ENCODE peak calls at places on chromosomes 13 and 19, in four cellular contexts. G is A549, Q is K562, P is GM12878. Z is an unnamed sample.

GRCh38 chr19:39768334-39768733 is 10.3 kb upstream of the LEUTX start:
- DNase-seq in P (no peak), Q (no peak), G (no peak), Z (no peak)

GRCh38 chr13:20689291-20689690 is 14.2 kb upstream of the IL17D start:
- DNase-seq in Q (no peak), P (no peak), G (no peak), Z (no peak)

GRCh38 chr13:42355841-42356575 is 84.1 kb downstream of the AKAP11 start:
- DNase-seq in Q (no peak), G (no peak), P (no peak), Z (no peak)

GRCh38 chr19:53308339-53308811 is 25.2 kb upstream of the ZNF845 start:
- DNase-seq in Q (peak), P (no peak), G (no peak), Z (peak)

GRCh38 chr19:46872967-46873366 is 12.2 kb downstream of the ARHGAP35 start:
- DNase-seq in Q (no peak), G (no peak), P (no peak), Z (no peak)

GRCh38 chr19:13039211-13039789 is 44.0 kb downstream of the NFIX start:
- DNase-seq in Q (no peak), G (no peak), P (no peak), Z (no peak)

GRCh38 chr13:35964764-35965163 is 166.4 kb downstream of the DCLK1 start:
- DNase-seq in Q (no peak), P (no peak), G (peak), Z (no peak)

GRCh38 chr13:51330741-51331140 is 8.8 kb upstream of the SERPINE3 start:
- DNase-seq in G (no peak), P (peak), Q (no peak), Z (no peak)

GRCh38 chr19:55210120-55210493 is 806 bp upstream of the PTPRH start:
- DNase-seq in G (peak), P (no peak), Q (no peak), Z (no peak)

GRCh38 chr13:113110852-113111315 is 5.3 kb downstream of the F7 start:
- DNase-seq in P (no peak), Q (no peak), G (no peak), Z (peak)

GRCh38 chr13:42363941-42364612 is 92.1 kb downstream of the AKAP11 start:
- DNase-seq in Q (no peak), P (no peak), G (peak), Z (no peak)

GRCh38 chr13:33611016-33611805 is 206.7 kb upstream of the RFC3 start:
- DNase-seq in Q (no peak), P (no peak), G (no peak), Z (no peak)

GRCh38 chr13:51222510-51223283 is 499 bp downstream of the FAM124A start:
- DNase-seq in P (no peak), Q (no peak), G (peak), Z (no peak)

GRCh38 chr13:90233933-90234672 is 1113.4 kb upstream of the MIR17HG start:
- DNase-seq in P (no peak), Q (no peak), G (no peak), Z (no peak)

GRCh38 chr19:800360-801029 is 3.2 kb downstream of the PTBP1 start:
- DNase-seq in Q (peak), G (no peak), P (no peak), Z (peak)

GRCh38 chr19:48497728-48498575 is 13.7 kb downstream of the LMTK3 start:
- DNase-seq in G (no peak), Q (no peak), P (no peak), Z (peak)

GRCh38 chr13:89686171-89686570 is 1661.3 kb upstream of the MIR17HG start:
- DNase-seq in Q (no peak), P (no peak), G (no peak), Z (no peak)

GRCh38 chr19:42850981-42851717 is 28.4 kb downstream of the PSG1 start:
- DNase-seq in P (no peak), G (peak), Q (no peak), Z (no peak)

GRCh38 chr19:54791476-54791875 is 11.9 kb upstream of the KIR2DL4 start:
- DNase-seq in Q (no peak), P (no peak), G (no peak), Z (no peak)

GRCh38 chr13:32224916-32225315 is 90.2 kb downstream of the ZAR1L start:
- DNase-seq in Q (no peak), G (no peak), P (no peak), Z (no peak)

GRCh38 chr13:18948664-18949488 is 232.7 kb downstream of the TUBA3C start:
- DNase-seq in P (no peak), Q (no peak), G (no peak), Z (no peak)

GRCh38 chr13:44755872-44756271 is 179.7 kb upstream of the TSC22D1 start:
- DNase-seq in Q (no peak), P (no peak), G (no peak), Z (no peak)

GRCh38 chr13:86185636-86186035 is 386.4 kb upstream of the SLITRK6 start:
- DNase-seq in P (no peak), Q (no peak), G (no peak), Z (no peak)

GRCh38 chr19:12786950-12787349 is 4.3 kb upstream of the JUNB start:
- DNase-seq in P (no peak), G (no peak), Q (no peak), Z (no peak)

GRCh38 chr13:74132768-74133656 is 1.2 kb downstream of the KLF12 start:
- DNase-seq in G (peak), P (no peak), Q (no peak), Z (peak)
- TF ChIP-seq MAX in G (no peak), P (no peak), Q (no peak), Z (no peak)

GRCh38 chr13:38879278-38879677 is 111.4 kb downstream of the STOML3 start:
- DNase-seq in Q (no peak), P (no peak), G (no peak), Z (no peak)
- TF ChIP-seq RCOR1 in Q (no peak), P (no peak), G (no peak), Z (no peak)

GRCh38 chr19:36401475-36401874 is 17.0 kb downstream of the ZFP82 start:
- DNase-seq in P (no peak), Q (no peak), G (no peak), Z (no peak)
- H3K4me2 ChIP-seq in P (no peak), Q (no peak), G (no peak), Z (no peak)

DNA sequence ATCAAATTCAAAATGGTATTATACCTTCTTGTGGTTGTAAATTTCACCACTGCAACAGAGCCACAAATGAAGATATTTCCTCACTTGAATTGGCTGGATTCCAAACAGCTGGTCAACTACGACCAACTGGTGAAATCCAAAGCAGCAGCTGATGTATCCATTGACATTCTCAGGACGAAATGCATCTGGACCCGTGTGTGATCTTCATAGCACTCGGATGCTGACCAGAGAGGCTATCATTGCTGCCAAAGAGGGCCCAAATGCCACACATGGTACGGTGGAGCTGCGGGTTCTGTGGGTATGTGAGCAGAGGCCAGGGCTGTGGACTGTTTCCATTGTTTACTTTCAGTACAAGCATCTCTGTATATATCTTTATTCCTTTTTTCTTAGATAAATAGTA is 25.6 kb upstream of the PCCA start:
- DNase-seq in Q (no peak), G (no peak), P (no peak), Z (no peak)
- TF ChIP-seq MAX in Q (no peak), G (no peak), P (no peak), Z (no peak)

DNA sequence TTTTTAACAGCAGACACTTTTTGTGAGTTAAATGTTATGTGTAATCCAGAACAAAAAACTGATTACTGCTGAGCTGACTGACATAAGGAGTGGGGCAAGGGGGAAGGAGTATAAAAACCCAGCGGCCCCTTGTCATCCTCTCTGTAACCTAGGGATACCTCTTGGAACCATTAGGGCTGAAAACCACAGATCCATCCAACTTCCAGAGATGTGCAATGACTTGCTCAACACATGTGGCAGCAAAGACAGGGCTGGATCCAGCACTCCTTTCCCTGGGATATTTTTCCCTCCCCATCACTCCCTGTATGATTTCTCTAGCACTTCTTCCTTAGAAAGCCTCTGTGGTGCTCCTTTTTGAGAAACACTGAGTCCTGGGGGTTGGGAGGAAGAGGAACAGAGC is 219.6 kb downstream of the COG6 start:
- DNase-seq in Q (no peak), G (no peak), P (no peak), Z (no peak)
- TF ChIP-seq RCOR1 in Q (no peak), G (no peak), P (no peak), Z (no peak)

GRCh38 chr13:31018511-31018910 is 86.1 kb downstream of the TEX26 start:
- DNase-seq in G (no peak), P (no peak), Q (no peak), Z (no peak)
- H3K4me2 ChIP-seq in G (no peak), P (no peak), Q (no peak), Z (no peak)

Z was measured in SK-N-SH.